ENCODE peak calls at places on chromosomes 3 and 15, in nine cellular contexts. A is EL, N is NCI-H187, F is neural crest cell, M is brain microvascular endothelial cell, W is RWPE1, L is T-helper 1 cell, P is adipocyte, H is NCI-H774. B is an unnamed sample.
A peak's percentile ranks its signal among the peaks of the same experiment; 100 is the strongest.

GRCh38 chr3:24145481-24145880 is 200.4 kb downstream of the NR1D2 start:
- DNase-seq in A (peak; percentile 18), N (no peak), F (no peak), M (no peak), W (no peak), L (no peak), P (peak; percentile 45), H (no peak), B (no peak)

GRCh38 chr15:57237282-57237642 is 139.0 kb upstream of the CGNL1 start:
- DNase-seq in A (no peak), N (no peak), F (no peak), M (no peak), W (no peak), L (no peak), P (no peak), H (peak; percentile 75), B (no peak)

GRCh38 chr15:57824186-57824585 is 117.7 kb downstream of the POLR2M start:
- DNase-seq in A (no peak), N (no peak), F (no peak), M (no peak), W (no peak), L (no peak), P (no peak), H (no peak), B (no peak)

GRCh38 chr3:85081191-85081895 is 122.6 kb downstream of the CADM2 start:
- DNase-seq in A (no peak), N (no peak), F (no peak), M (no peak), W (peak; percentile 0), L (no peak), P (no peak), H (no peak), B (no peak)

GRCh38 chr15:91890614-91891013 is 37.1 kb downstream of the SLCO3A1 start:
- DNase-seq in A (peak; percentile 21), N (no peak), F (no peak), M (no peak), W (peak; percentile 95), L (no peak), P (no peak), H (no peak), B (no peak)

GRCh38 chr3:145915787-145916186 is 245.2 kb downstream of the PLOD2 start:
- DNase-seq in A (no peak), N (no peak), F (no peak), M (no peak), W (no peak), L (no peak), P (no peak), H (no peak), B (no peak)

GRCh38 chr3:121436641-121437040 is 109.1 kb downstream of the POLQ start:
- DNase-seq in A (peak; percentile 4), N (no peak), F (no peak), M (no peak), W (no peak), L (no peak), P (no peak), H (no peak), B (peak; percentile 26)

GRCh38 chr15:78047631-78048409 is 29.7 kb downstream of the TBC1D2B start:
- DNase-seq in A (peak; percentile 84), N (no peak), F (no peak), M (no peak), W (no peak), L (no peak), P (peak; percentile 90), H (no peak), B (no peak)

GRCh38 chr3:101687142-101687931 is 819 bp upstream of the RPL24 start:
- DNase-seq in A (no peak), N (no peak), F (no peak), M (no peak), W (no peak), L (no peak), P (peak; percentile 25), H (no peak), B (no peak)

GRCh38 chr15:63364293-63365003 is 17.2 kb downstream of the CA12 start:
- DNase-seq in A (no peak), N (no peak), F (no peak), M (no peak), W (no peak), L (no peak), P (no peak), H (no peak), B (no peak)